ENCODE peak calls at places on chromosomes 13 and 19, in eight cellular contexts. One of them, this sample, is unnamed.

GRCh38 chr13:35926859-35927530 is 204.2 kb downstream of the DCLK1 start:
- DNase-seq in tibial nerve: peak
- DNase-seq in GM20000: no peak
- DNase-seq in mucosa of descending colon: no peak
- DNase-seq in fibroblast of mammary gland: no peak
- DNase-seq in MCF 10A: no peak
- DNase-seq in left lung: no peak
- DNase-seq in GM12865: no peak
- DNase-seq in this sample: no peak

GRCh38 chr13:32164622-32165268 is 133.2 kb downstream of the FRY start:
- DNase-seq in tibial nerve: no peak
- DNase-seq in GM20000: peak
- DNase-seq in mucosa of descending colon: no peak
- DNase-seq in fibroblast of mammary gland: peak
- DNase-seq in MCF 10A: peak
- DNase-seq in left lung: no peak
- DNase-seq in GM12865: peak
- DNase-seq in this sample: no peak

GRCh38 chr13:97282705-97283104 is 60.6 kb downstream of the MBNL2 start:
- DNase-seq in tibial nerve: no peak
- DNase-seq in GM20000: no peak
- DNase-seq in mucosa of descending colon: no peak
- DNase-seq in fibroblast of mammary gland: no peak
- DNase-seq in MCF 10A: no peak
- DNase-seq in left lung: no peak
- DNase-seq in GM12865: no peak
- DNase-seq in this sample: no peak

GRCh38 chr13:86960876-86961275 is 710.3 kb upstream of the SLITRK5 start:
- DNase-seq in tibial nerve: no peak
- DNase-seq in GM20000: no peak
- DNase-seq in mucosa of descending colon: no peak
- DNase-seq in fibroblast of mammary gland: peak
- DNase-seq in MCF 10A: no peak
- DNase-seq in left lung: no peak
- DNase-seq in GM12865: no peak
- DNase-seq in this sample: no peak

GRCh38 chr13:20230913-20231838 is 943 bp downstream of the GJB6 start:
- DNase-seq in tibial nerve: no peak
- DNase-seq in GM20000: peak
- DNase-seq in mucosa of descending colon: no peak
- DNase-seq in fibroblast of mammary gland: no peak
- DNase-seq in MCF 10A: no peak
- DNase-seq in left lung: no peak
- DNase-seq in GM12865: no peak
- DNase-seq in this sample: no peak

GRCh38 chr13:32746474-32746873 is 160.2 kb downstream of the PDS5B start:
- DNase-seq in tibial nerve: no peak
- DNase-seq in GM20000: no peak
- DNase-seq in mucosa of descending colon: no peak
- DNase-seq in fibroblast of mammary gland: no peak
- DNase-seq in MCF 10A: no peak
- DNase-seq in left lung: no peak
- DNase-seq in GM12865: no peak
- DNase-seq in this sample: no peak

GRCh38 chr19:14848822-14849221 is at the start of gene OR7A10:
- DNase-seq in tibial nerve: no peak
- DNase-seq in GM20000: no peak
- DNase-seq in mucosa of descending colon: no peak
- DNase-seq in fibroblast of mammary gland: no peak
- DNase-seq in MCF 10A: no peak
- DNase-seq in left lung: no peak
- DNase-seq in GM12865: no peak
- DNase-seq in this sample: no peak

GRCh38 chr13:25811506-25811905 is 240.3 kb downstream of the SHISA2 start:
- DNase-seq in tibial nerve: no peak
- DNase-seq in GM20000: no peak
- DNase-seq in mucosa of descending colon: no peak
- DNase-seq in fibroblast of mammary gland: no peak
- DNase-seq in MCF 10A: no peak
- DNase-seq in left lung: no peak
- DNase-seq in GM12865: no peak
- DNase-seq in this sample: no peak

GRCh38 chr19:11020982-11021759 is 60.3 kb downstream of the SMARCA4 start:
- DNase-seq in tibial nerve: no peak
- DNase-seq in GM20000: no peak
- DNase-seq in mucosa of descending colon: no peak
- DNase-seq in fibroblast of mammary gland: peak
- DNase-seq in MCF 10A: no peak
- DNase-seq in left lung: no peak
- DNase-seq in GM12865: no peak
- DNase-seq in this sample: no peak

GRCh38 chr19:19386373-19386869 is 19.1 kb upstream of the GATAD2A start:
- DNase-seq in tibial nerve: no peak
- DNase-seq in GM20000: no peak
- DNase-seq in mucosa of descending colon: peak
- DNase-seq in fibroblast of mammary gland: no peak
- DNase-seq in MCF 10A: no peak
- DNase-seq in left lung: no peak
- DNase-seq in GM12865: no peak
- DNase-seq in this sample: peak

GRCh38 chr19:39133431-39134270 is 8.1 kb downstream of the PAK4 start:
- DNase-seq in tibial nerve: no peak
- DNase-seq in GM20000: no peak
- DNase-seq in mucosa of descending colon: peak
- DNase-seq in fibroblast of mammary gland: no peak
- DNase-seq in MCF 10A: no peak
- DNase-seq in left lung: peak
- DNase-seq in GM12865: no peak
- DNase-seq in this sample: no peak

GRCh38 chr19:3697671-3698385 is 2.4 kb downstream of the PIP5K1C start:
- DNase-seq in tibial nerve: no peak
- DNase-seq in GM20000: no peak
- DNase-seq in mucosa of descending colon: no peak
- DNase-seq in fibroblast of mammary gland: no peak
- DNase-seq in MCF 10A: no peak
- DNase-seq in left lung: no peak
- DNase-seq in GM12865: no peak
- DNase-seq in this sample: no peak

GRCh38 chr13:33743438-33744368 is 74.2 kb upstream of the RFC3 start:
- DNase-seq in tibial nerve: no peak
- DNase-seq in GM20000: peak
- DNase-seq in mucosa of descending colon: no peak
- DNase-seq in fibroblast of mammary gland: no peak
- DNase-seq in MCF 10A: no peak
- DNase-seq in left lung: no peak
- DNase-seq in GM12865: peak
- DNase-seq in this sample: no peak

GRCh38 chr19:23996549-23996948 is 81.9 kb downstream of the ZNF726 start:
- DNase-seq in tibial nerve: no peak
- DNase-seq in GM20000: no peak
- DNase-seq in mucosa of descending colon: no peak
- DNase-seq in fibroblast of mammary gland: peak
- DNase-seq in MCF 10A: peak
- DNase-seq in left lung: no peak
- DNase-seq in GM12865: no peak
- DNase-seq in this sample: no peak
- TF ChIP-seq CTCF in tibial nerve: no peak
- TF ChIP-seq CTCF in GM20000: no peak
- TF ChIP-seq CTCF in mucosa of descending colon: no peak
- TF ChIP-seq CTCF in fibroblast of mammary gland: peak
- TF ChIP-seq CTCF in MCF 10A: no peak
- TF ChIP-seq CTCF in left lung: no peak
- TF ChIP-seq CTCF in GM12865: peak
- TF ChIP-seq CTCF in this sample: peak

GRCh38 chr13:100751826-100752225 is 77.2 kb upstream of the TMTC4 start:
- DNase-seq in tibial nerve: no peak
- DNase-seq in GM20000: no peak
- DNase-seq in mucosa of descending colon: no peak
- DNase-seq in fibroblast of mammary gland: no peak
- DNase-seq in MCF 10A: peak
- DNase-seq in left lung: no peak
- DNase-seq in GM12865: no peak
- DNase-seq in this sample: no peak
- TF ChIP-seq CTCF in tibial nerve: no peak
- TF ChIP-seq CTCF in GM20000: no peak
- TF ChIP-seq CTCF in mucosa of descending colon: no peak
- TF ChIP-seq CTCF in fibroblast of mammary gland: no peak
- TF ChIP-seq CTCF in MCF 10A: no peak
- TF ChIP-seq CTCF in left lung: no peak
- TF ChIP-seq CTCF in GM12865: no peak
- TF ChIP-seq CTCF in this sample: no peak

GRCh38 chr13:30808600-30808999 is 73.3 kb downstream of the ALOX5AP start:
- DNase-seq in tibial nerve: no peak
- DNase-seq in GM20000: no peak
- DNase-seq in mucosa of descending colon: no peak
- DNase-seq in fibroblast of mammary gland: peak
- DNase-seq in MCF 10A: no peak
- DNase-seq in left lung: no peak
- DNase-seq in GM12865: no peak
- DNase-seq in this sample: no peak
- TF ChIP-seq CTCF in tibial nerve: no peak
- TF ChIP-seq CTCF in GM20000: no peak
- TF ChIP-seq CTCF in mucosa of descending colon: no peak
- TF ChIP-seq CTCF in fibroblast of mammary gland: peak
- TF ChIP-seq CTCF in MCF 10A: no peak
- TF ChIP-seq CTCF in left lung: no peak
- TF ChIP-seq CTCF in GM12865: no peak
- TF ChIP-seq CTCF in this sample: peak

GRCh38 chr13:24273926-24274325 is 35.5 kb upstream of the C1QTNF9 start:
- DNase-seq in tibial nerve: no peak
- DNase-seq in GM20000: no peak
- DNase-seq in mucosa of descending colon: no peak
- DNase-seq in fibroblast of mammary gland: no peak
- DNase-seq in MCF 10A: no peak
- DNase-seq in left lung: no peak
- DNase-seq in GM12865: no peak
- DNase-seq in this sample: no peak

GRCh38 chr13:24276310-24276709 is 33.1 kb upstream of the C1QTNF9 start:
- DNase-seq in tibial nerve: no peak
- DNase-seq in GM20000: no peak
- DNase-seq in mucosa of descending colon: no peak
- DNase-seq in fibroblast of mammary gland: no peak
- DNase-seq in MCF 10A: no peak
- DNase-seq in left lung: no peak
- DNase-seq in GM12865: peak
- DNase-seq in this sample: no peak

GRCh38 chr13:24272452-24273161 is 36.8 kb upstream of the C1QTNF9 start:
- DNase-seq in tibial nerve: no peak
- DNase-seq in GM20000: no peak
- DNase-seq in mucosa of descending colon: peak
- DNase-seq in fibroblast of mammary gland: no peak
- DNase-seq in MCF 10A: no peak
- DNase-seq in left lung: peak
- DNase-seq in GM12865: peak
- DNase-seq in this sample: no peak

GRCh38 chr13:24274452-24274971 is 34.9 kb upstream of the C1QTNF9 start:
- DNase-seq in tibial nerve: no peak
- DNase-seq in GM20000: peak
- DNase-seq in mucosa of descending colon: peak
- DNase-seq in fibroblast of mammary gland: no peak
- DNase-seq in MCF 10A: no peak
- DNase-seq in left lung: peak
- DNase-seq in GM12865: peak
- DNase-seq in this sample: no peak

DNA sequence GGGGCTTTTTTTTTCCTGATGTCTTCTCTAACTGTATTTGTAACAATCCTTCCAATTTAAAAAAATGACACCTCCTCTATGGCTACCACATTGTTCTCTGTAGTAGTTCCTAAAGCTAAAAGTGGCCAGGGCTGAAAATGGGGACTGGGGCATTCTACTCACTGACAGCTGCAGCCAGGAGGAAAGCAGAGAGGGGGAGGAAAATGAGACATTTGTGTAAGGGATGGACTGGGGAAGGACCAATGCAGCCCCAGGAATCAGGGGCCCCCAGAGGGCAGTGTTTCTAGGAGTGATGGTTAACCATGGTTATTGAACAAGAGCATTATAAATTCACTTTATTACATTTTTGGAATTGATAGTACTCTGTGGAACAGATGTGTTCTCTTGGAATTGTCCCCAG is 34.3 kb upstream of the C1QTNF9 start:
- DNase-seq in tibial nerve: no peak
- DNase-seq in GM20000: no peak
- DNase-seq in mucosa of descending colon: no peak
- DNase-seq in fibroblast of mammary gland: no peak
- DNase-seq in MCF 10A: no peak
- DNase-seq in left lung: no peak
- DNase-seq in GM12865: peak
- DNase-seq in this sample: no peak
- TF ChIP-seq CTCF in tibial nerve: no peak
- TF ChIP-seq CTCF in GM20000: no peak
- TF ChIP-seq CTCF in mucosa of descending colon: no peak
- TF ChIP-seq CTCF in fibroblast of mammary gland: no peak
- TF ChIP-seq CTCF in MCF 10A: no peak
- TF ChIP-seq CTCF in left lung: no peak
- TF ChIP-seq CTCF in GM12865: no peak
- TF ChIP-seq CTCF in this sample: no peak

DNA sequence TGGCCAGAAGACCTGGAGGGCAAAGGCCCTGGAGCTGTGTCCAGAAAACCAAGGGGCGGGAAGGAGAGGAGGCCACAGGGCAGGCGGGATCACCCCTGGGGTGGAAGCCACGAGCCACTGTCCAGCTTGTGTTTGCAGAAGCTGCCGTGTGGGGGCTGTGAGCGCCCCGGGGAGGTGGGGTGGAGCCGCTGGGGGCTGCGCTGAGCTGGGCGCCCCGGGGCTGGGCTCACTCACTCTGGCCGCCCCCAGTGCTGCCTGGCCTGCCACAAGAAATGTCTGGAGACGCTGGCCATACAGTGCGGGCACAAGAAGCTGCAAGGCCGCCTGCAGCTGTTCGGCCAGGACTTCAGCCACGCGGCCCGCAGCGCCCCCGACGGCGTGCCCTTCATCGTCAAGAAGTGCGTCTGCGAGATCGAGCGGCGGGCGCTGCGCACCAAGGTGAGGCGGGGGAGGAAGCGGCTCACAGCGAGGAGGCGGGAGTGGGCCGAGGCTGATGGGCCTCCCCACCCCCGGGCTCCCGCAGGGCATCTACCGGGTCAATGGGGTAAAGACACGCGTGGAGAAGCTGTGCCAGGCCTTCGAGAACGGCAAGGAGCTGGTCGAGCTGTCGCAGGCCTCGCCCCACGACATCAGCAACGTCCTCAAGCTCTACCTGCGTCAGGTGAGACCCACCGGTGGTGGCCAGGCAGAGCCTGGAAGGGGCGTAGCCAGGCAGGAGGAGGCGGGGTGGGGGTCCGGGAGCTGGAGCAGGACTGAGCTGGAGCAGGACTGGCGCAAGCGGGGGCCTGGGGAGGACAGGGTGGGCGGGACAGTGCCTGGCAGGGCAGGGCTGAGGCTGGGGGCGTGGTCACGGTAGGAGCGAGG is 13.6 kb downstream of the POLR2E start:
- DNase-seq in tibial nerve: no peak
- DNase-seq in GM20000: no peak
- DNase-seq in mucosa of descending colon: no peak
- DNase-seq in fibroblast of mammary gland: no peak
- DNase-seq in MCF 10A: no peak
- DNase-seq in left lung: no peak
- DNase-seq in GM12865: no peak
- DNase-seq in this sample: peak
- TF ChIP-seq CTCF in tibial nerve: no peak
- TF ChIP-seq CTCF in GM20000: no peak
- TF ChIP-seq CTCF in mucosa of descending colon: no peak
- TF ChIP-seq CTCF in fibroblast of mammary gland: no peak
- TF ChIP-seq CTCF in MCF 10A: no peak
- TF ChIP-seq CTCF in left lung: no peak
- TF ChIP-seq CTCF in GM12865: no peak
- TF ChIP-seq CTCF in this sample: peak